ENCODE peak calls at places on chromosomes 3 and 15, in four cellular contexts. P is HepG2, I is GM12878, N is SK-N-SH. W is an unnamed sample.

GRCh38 chr15:78243491-78243941 is 9.2 kb upstream of the ACSBG1 start:
- DNase-seq in P (no peak), I (no peak), N (peak), W (peak)

GRCh38 chr3:16381426-16381825 is 116.4 kb downstream of the OXNAD1 start:
- DNase-seq in P (no peak), I (no peak), N (no peak), W (no peak)

GRCh38 chr3:123783050-123783724 is 100.9 kb downstream of the MYLK start:
- DNase-seq in P (peak), I (no peak), N (no peak), W (no peak)

GRCh38 chr3:128603811-128604447 is 46.7 kb downstream of the RPN1 start:
- DNase-seq in P (no peak), I (no peak), N (no peak), W (no peak)

GRCh38 chr15:40785158-40785557 is 15.4 kb downstream of the C15orf62 start:
- DNase-seq in P (no peak), I (no peak), N (no peak), W (peak)

GRCh38 chr3:32359766-32360513 is 31.7 kb upstream of the CMTM7 start:
- DNase-seq in P (no peak), I (no peak), N (no peak), W (no peak)

GRCh38 chr3:24086597-24087369 is 141.7 kb downstream of the NR1D2 start:
- DNase-seq in P (peak), I (no peak), N (no peak), W (no peak)

GRCh38 chr3:16512435-16513140 is 911 bp downstream of the RFTN1 start:
- DNase-seq in P (no peak), I (no peak), N (peak), W (no peak)

GRCh38 chr15:62783303-62783957 is 259.1 kb upstream of the TPM1 start:
- DNase-seq in P (no peak), I (no peak), N (no peak), W (no peak)

GRCh38 chr3:13484861-13485590 is 4.9 kb downstream of the HDAC11 start:
- DNase-seq in P (peak), I (no peak), N (peak), W (no peak)

GRCh38 chr3:127103116-127103515 is 89.8 kb upstream of the PRR23E start:
- DNase-seq in P (no peak), I (no peak), N (no peak), W (no peak)

GRCh38 chr3:126136428-126137220 is 43.8 kb downstream of the ALDH1L1 start:
- DNase-seq in P (no peak), I (no peak), N (peak), W (no peak)

GRCh38 chr3:135862361-135862760 is 103.2 kb upstream of the PPP2R3A start:
- DNase-seq in P (no peak), I (no peak), N (no peak), W (no peak)

GRCh38 chr15:95644476-95644875 is 686.0 kb upstream of the NR2F2 start:
- DNase-seq in P (no peak), I (no peak), N (no peak), W (no peak)

GRCh38 chr3:69250014-69250413 is 127.6 kb upstream of the LMOD3 start:
- DNase-seq in P (no peak), I (no peak), N (no peak), W (peak)

GRCh38 chr3:134373942-134374790 is at the start of gene AMOTL2:
- DNase-seq in P (peak), I (no peak), N (peak), W (peak)

GRCh38 chr3:42923606-42924005 is 17.7 kb downstream of the ZNF662 start:
- DNase-seq in P (no peak), I (no peak), N (no peak), W (peak)

GRCh38 chr15:48898083-48898482 is 20.1 kb downstream of the EID1 start:
- DNase-seq in P (no peak), I (no peak), N (no peak), W (no peak)

GRCh38 chr3:196537319-196537984 is 22.3 kb upstream of the SMCO1 start:
- DNase-seq in P (no peak), I (no peak), N (peak), W (peak)

GRCh38 chr3:3776607-3777006 is 22.6 kb upstream of the LRRN1 start:
- DNase-seq in P (no peak), I (no peak), N (no peak), W (no peak)
- TF ChIP-seq JUND in P (no peak), I (no peak), N (no peak), W (no peak)

DNA sequence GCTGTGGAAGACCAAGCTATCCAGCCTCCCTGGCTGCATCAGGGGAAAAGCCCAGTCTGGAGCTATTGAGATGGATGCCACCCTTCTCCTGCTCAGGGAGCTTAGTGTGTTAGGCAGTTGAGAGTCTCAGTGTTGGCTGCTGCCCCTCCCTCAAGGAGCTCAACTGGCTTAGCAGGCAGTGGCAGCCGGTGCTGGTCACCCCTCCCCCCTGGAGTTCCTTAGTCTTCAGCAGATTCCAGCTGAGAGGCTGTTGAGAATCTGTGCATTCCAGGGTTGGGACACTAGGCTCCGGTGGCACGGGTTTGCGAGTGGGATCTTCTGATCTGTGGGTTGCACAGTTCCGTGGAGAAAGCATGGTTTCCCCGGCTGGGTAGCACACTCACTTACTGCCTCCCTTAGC is 883.8 kb downstream of the NSUN3 start:
- DNase-seq in P (no peak), I (no peak), N (no peak), W (no peak)
- TF ChIP-seq JUND in P (no peak), I (no peak), N (no peak), W (no peak)

DNA sequence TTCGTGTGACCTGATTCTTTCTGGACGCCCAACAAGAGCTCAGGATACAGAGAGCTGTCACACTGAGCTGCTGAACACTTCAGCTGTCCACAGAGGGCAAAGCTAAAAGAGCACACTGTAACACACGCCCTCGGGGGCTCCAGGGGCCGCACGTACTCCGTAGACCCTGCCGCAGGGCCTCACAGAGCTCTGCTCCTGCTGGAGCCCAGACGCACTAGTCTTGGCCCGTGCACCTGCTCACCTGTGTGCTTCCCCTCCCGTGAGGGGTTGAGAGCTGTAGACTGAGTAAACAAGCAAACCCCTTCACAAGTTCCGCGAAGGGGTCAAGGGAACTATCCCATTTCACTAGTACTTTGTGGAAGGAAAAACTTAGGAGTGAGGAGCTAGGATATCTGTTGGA is 30.7 kb upstream of the TUSC7 start:
- DNase-seq in P (no peak), I (no peak), N (no peak), W (no peak)
- TF ChIP-seq JUND in P (no peak), I (no peak), N (no peak), W (no peak)

DNA sequence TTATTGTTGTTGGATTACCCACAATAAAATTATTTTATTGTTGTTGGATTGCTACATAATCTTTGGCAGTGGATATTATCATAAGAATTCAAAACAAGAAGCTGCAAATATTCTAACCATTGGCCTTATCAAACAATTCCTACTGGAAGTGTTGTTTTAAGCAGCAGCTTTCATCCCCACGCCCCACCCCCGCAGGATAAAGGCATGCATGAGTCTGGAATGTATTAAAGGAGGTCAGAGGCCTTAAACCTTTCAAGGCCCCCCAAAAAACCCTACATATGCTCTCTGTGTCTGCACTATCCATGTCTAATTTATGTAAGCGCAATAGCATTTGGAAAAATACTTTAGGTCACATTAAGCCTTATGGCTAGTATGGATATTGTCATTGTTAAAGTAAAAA is 23.1 kb downstream of the P3H2 start:
- DNase-seq in P (no peak), I (no peak), N (no peak), W (no peak)
- TF ChIP-seq JUND in P (no peak), I (no peak), N (no peak), W (no peak)

DNA sequence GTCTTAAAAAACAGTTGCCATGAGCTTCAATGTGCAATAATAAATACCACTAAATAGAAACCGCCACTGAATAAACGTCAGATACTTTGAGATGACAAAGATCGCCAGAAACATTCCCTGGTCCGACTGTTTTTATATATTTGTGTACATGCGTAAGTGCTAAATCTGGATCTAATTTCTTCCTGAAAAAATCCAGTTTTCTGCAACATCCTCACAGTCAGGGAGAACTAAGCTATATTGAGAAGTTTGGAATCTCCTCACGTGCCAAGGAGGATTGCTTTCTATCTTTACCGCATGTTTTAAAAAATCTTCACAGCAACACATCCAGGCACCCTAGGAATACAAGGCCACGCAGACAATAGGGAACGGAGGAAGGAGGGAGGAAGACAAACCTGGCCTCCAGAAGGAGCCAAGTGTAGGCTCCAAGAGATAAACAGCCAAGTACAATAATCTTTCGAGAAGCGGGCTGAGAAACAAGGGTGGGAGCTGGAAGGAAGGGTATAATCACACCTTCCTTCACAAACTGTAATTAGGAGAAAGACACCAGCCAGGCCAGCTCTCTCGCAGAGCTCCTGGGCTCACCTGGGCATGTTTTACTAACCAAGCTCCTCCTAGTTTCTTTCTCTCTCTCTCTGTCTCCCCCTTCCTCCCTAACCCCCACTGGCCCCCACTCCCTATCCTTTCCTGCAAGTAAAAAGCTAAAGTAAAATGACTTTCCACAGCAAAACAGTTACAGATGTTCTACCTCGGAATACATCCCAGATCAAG is 5.6 kb downstream of the VGLL4 start:
- DNase-seq in P (no peak), I (no peak), N (peak), W (no peak)
- TF ChIP-seq JUND in P (no peak), I (no peak), N (no peak), W (no peak)

GRCh38 chr3:58129041-58129440 is 81.7 kb downstream of the DNASE1L3 start:
- DNase-seq in P (no peak), I (no peak), N (no peak), W (no peak)
- TF ChIP-seq JUND in P (no peak), I (no peak), N (no peak), W (no peak)

GRCh38 chr3:81554805-81555204 is 206.6 kb downstream of the GBE1 start:
- DNase-seq in P (no peak), I (no peak), N (no peak), W (no peak)

GRCh38 chr3:81549831-81550230 is 211.6 kb downstream of the GBE1 start:
- DNase-seq in P (no peak), I (no peak), N (no peak), W (no peak)

GRCh38 chr3:81554348-81554747 is 207.1 kb downstream of the GBE1 start:
- DNase-seq in P (peak), I (no peak), N (no peak), W (peak)

GRCh38 chr3:81549388-81549787 is 212.1 kb downstream of the GBE1 start:
- DNase-seq in P (no peak), I (no peak), N (no peak), W (no peak)

DNA sequence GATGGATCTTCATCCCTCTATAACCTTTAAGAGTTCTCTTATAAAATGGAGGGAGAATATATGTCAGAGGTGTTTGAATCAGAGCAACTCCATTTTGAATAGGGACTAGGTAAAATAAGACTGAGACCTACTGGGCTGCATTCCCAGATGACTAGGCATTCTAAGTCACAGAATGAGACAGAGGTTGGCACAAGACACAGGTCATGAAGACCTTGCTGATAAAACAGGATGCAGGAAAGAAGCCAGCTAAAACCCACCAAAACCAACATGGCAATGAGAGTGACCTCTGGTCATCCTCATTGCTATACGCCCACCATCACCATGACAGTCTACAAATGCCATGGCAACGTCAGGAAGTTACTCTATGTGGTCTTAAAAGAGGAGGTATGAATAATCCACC is 211.0 kb downstream of the GBE1 start:
- DNase-seq in P (no peak), I (no peak), N (no peak), W (no peak)
- TF ChIP-seq JUND in P (no peak), I (no peak), N (no peak), W (no peak)

DNA sequence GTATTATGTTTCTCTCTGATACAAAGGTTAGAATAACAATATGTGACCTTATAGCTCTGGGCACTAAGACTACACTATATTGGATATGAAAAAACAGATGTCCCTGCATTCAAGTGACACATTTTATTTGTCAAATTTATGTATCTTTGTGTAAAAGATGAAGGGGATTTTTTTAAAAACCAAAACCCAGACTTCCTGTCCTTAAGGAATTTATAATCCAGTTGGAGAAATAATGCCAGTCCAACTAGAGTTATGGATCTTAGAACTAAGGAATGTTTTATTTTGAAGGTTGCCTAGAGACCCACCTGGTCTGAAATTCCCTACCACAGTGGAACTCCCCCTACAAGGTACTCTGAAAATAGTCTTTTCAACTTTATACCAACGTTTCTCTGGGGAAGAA is 33.3 kb upstream of the PIK3CB start:
- DNase-seq in P (no peak), I (no peak), N (no peak), W (no peak)
- TF ChIP-seq JUND in P (no peak), I (no peak), N (no peak), W (no peak)

GRCh38 chr15:89374116-89375004 is 39.7 kb upstream of the POLG start:
- DNase-seq in P (no peak), I (no peak), N (no peak), W (no peak)
- TF ChIP-seq JUND in P (no peak), I (no peak), N (no peak), W (no peak)

GRCh38 chr15:27638950-27639349 is 460.2 kb downstream of the OCA2 start:
- DNase-seq in P (no peak), I (no peak), N (peak), W (no peak)

GRCh38 chr15:27635916-27636315 is 463.2 kb downstream of the OCA2 start:
- DNase-seq in P (no peak), I (no peak), N (no peak), W (no peak)

GRCh38 chr15:27639595-27639994 is 459.5 kb downstream of the OCA2 start:
- DNase-seq in P (no peak), I (no peak), N (no peak), W (no peak)
- TF ChIP-seq JUND in P (no peak), I (no peak), N (no peak), W (no peak)

W was measured in T47D.